ENCODE peak calls at places on chromosomes 2 and 18, in eight cellular contexts. B, E, Z, P, Q, U, V and Y are unnamed samples.
A peak's percentile ranks its signal among the peaks of the same experiment; 100 is the strongest.

GRCh38 chr18:45837283-45838070 is 12.0 kb downstream of the SIGLEC15 start:
- DNase-seq in E (peak; percentile 77), U (peak; percentile 57), P (peak; percentile 90), Z (peak; percentile 89), V (peak; percentile 86), B (no peak), Q (peak; percentile 38), Y (no peak)

GRCh38 chr2:85875613-85876012 is 13.2 kb downstream of the ST3GAL5 start:
- DNase-seq in V (no peak), Z (peak; percentile 15), U (no peak), P (peak; percentile 17), Q (no peak), B (no peak), E (no peak), Y (no peak)

GRCh38 chr2:54524236-54524991 is 68.3 kb downstream of the SPTBN1 start:
- DNase-seq in Z (peak; percentile 39), Q (no peak), U (peak; percentile 74), P (no peak), E (no peak), B (no peak), V (peak; percentile 57), Y (peak; percentile 53)

GRCh38 chr2:128374711-128375413 is 56.2 kb upstream of the HS6ST1 start:
- DNase-seq in U (no peak), Q (no peak), P (no peak), Z (no peak), B (no peak), E (no peak), V (peak; percentile 41), Y (no peak)

GRCh38 chr2:85053802-85054201 is 79.4 kb upstream of the TCF7L1 start:
- DNase-seq in U (peak; percentile 53), Q (no peak), V (peak; percentile 75), P (no peak), B (no peak), Z (no peak), E (peak; percentile 68), Y (no peak)

GRCh38 chr2:241254904-241255351 is 60.5 kb downstream of the HDLBP start:
- DNase-seq in Z (no peak), Q (no peak), U (no peak), E (no peak), V (no peak), P (no peak), B (no peak), Y (no peak)

GRCh38 chr18:4063545-4063944 is 391.6 kb downstream of the DLGAP1 start:
- DNase-seq in Z (peak; percentile 54), B (no peak), P (no peak), E (no peak), U (no peak), V (no peak), Q (no peak), Y (no peak)

GRCh38 chr2:25301453-25302352 is 40.0 kb downstream of the DNMT3A start:
- DNase-seq in E (no peak), U (no peak), V (no peak), Q (no peak), P (no peak), Z (no peak), B (no peak), Y (no peak)

GRCh38 chr18:23227729-23228075 is 92.4 kb downstream of the CABLES1 start:
- DNase-seq in Z (no peak), Q (no peak), V (no peak), E (no peak), B (no peak), U (no peak), P (no peak), Y (no peak)

GRCh38 chr18:23226386-23226785 is 91.1 kb downstream of the CABLES1 start:
- DNase-seq in P (no peak), Q (no peak), V (no peak), U (no peak), B (no peak), E (no peak), Z (no peak), Y (no peak)

GRCh38 chr18:23229472-23229871 is 94.2 kb downstream of the CABLES1 start:
- DNase-seq in B (no peak), U (no peak), P (no peak), Z (no peak), V (no peak), E (no peak), Q (no peak), Y (no peak)

GRCh38 chr18:23226930-23227728 is 91.8 kb downstream of the CABLES1 start:
- DNase-seq in B (no peak), U (no peak), Q (no peak), V (peak; percentile 46), P (no peak), E (no peak), Z (no peak), Y (peak; percentile 52)

GRCh38 chr18:23228102-23229051 is 93.1 kb downstream of the CABLES1 start:
- DNase-seq in Z (no peak), Q (no peak), U (no peak), E (no peak), B (no peak), V (no peak), P (no peak), Y (no peak)
- H3K4me1 ChIP-seq in Z (peaks cover 17% of the 10 kb centered on the region), Q (no peaks in the 10 kb centered on the region), U (peaks cover 13% of the 10 kb centered on the region), E (no peaks in the 10 kb centered on the region), B (peaks cover 11% of the 10 kb centered on the region), V (peaks cover 31% of the 10 kb centered on the region), P (no peaks in the 10 kb centered on the region), Y (peaks cover 6% of the 10 kb centered on the region)

GRCh38 chr2:177264539-177265385 is at the start of gene NFE2L2:
- DNase-seq in E (peak; percentile 96), U (peak; percentile 89), Q (peak; percentile 83), P (peak; percentile 89), Z (peak; percentile 78), V (peak; percentile 95), B (peak; percentile 86), Y (peak; percentile 90)

GRCh38 chr2:177263451-177264208 is 897 bp downstream of the NFE2L2 start:
- DNase-seq in V (peak; percentile 99), U (peak; percentile 99), E (peak; percentile 100), P (peak; percentile 96), Z (peak; percentile 93), Q (peak; percentile 93), B (peak; percentile 90), Y (peak; percentile 98)

GRCh38 chr2:177265834-177266817 is 1.6 kb upstream of the NFE2L2 start:
- DNase-seq in Q (no peak), E (no peak), P (no peak), B (no peak), V (peak; percentile 48), U (no peak), Z (no peak), Y (no peak)

GRCh38 chr2:177264209-177264538 is 353 bp downstream of the NFE2L2 start:
- DNase-seq in P (no peak), V (peak; percentile 64), Z (no peak), E (peak; percentile 73), U (peak; percentile 53), Q (peak; percentile 36), B (no peak), Y (peak; percentile 44)

DNA sequence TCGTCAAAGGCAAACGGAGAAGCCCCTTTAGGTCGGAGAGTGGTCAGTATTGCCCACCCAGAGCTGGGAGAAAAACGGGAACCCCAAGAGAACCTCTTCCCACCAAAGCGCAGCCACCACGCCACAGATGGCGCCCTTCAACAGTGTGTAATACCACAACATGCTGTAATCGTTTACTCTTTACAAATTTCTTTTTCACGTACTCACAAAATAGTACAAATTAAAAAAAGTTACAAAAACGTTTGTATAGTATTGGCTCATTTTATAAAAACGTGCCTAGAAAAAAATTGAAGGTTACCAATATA is 811 bp upstream of the NFE2L2 start:
- DNase-seq in B (no peak), Q (peak; percentile 47), P (no peak), Z (peak; percentile 48), U (no peak), E (no peak), V (no peak), Y (no peak)
- TF ChIP-seq CTCF in B (peak; percentile 29), Q (peak; percentile 32), P (peak; percentile 57), Z (peak; percentile 51), U (no peak), E (no peak), V (peak; percentile 47), Y (no peak)

GRCh38 chr2:119768731-119769130 is 9.0 kb downstream of the PTPN4 start:
- DNase-seq in E (no peak), Q (no peak), V (no peak), P (no peak), U (no peak), Z (no peak), B (no peak), Y (no peak)

GRCh38 chr2:119769645-119770044 is 9.9 kb downstream of the PTPN4 start:
- DNase-seq in U (no peak), Z (no peak), V (no peak), P (no peak), Q (no peak), E (no peak), B (no peak), Y (no peak)

GRCh38 chr2:119764832-119765231 is 5.1 kb downstream of the PTPN4 start:
- DNase-seq in V (no peak), P (no peak), B (no peak), Z (no peak), U (no peak), Q (no peak), E (no peak), Y (no peak)

GRCh38 chr2:119766944-119767343 is 7.2 kb downstream of the PTPN4 start:
- DNase-seq in Q (no peak), Z (peak; percentile 45), U (no peak), P (no peak), E (no peak), B (no peak), V (no peak), Y (no peak)

DNA sequence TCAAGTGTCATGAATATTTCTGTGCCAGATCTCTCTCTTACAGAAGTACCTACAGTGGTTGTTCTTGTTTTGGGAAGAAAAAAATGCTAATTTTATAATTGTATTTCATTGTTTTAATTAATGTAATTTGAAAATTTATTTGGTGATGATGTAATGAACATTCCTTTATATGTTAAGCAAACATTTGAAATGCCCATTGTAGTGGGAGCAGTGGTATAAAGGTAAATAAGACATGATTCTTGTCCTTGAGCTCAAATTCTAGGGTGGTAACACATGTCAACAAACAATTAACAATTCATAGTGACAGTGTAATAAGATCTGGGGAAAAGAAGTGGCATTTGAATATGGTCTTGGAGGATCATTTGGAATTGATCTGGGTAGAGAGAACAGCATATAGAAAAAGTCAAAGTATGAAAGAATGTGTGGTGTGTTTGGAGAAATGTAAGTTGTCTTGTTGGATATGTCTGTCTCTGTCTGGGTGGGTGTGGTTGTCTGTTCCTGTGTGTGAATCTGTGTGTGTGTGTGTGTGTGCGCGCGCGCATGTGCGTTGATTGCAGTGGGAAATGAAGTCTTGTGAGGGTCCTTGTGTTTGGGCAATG is 5.8 kb downstream of the PTPN4 start:
- DNase-seq in B (no peak), Q (no peak), V (no peak), E (no peak), Z (no peak), P (no peak), U (no peak), Y (no peak)
- H3K4me1 ChIP-seq in B (peaks cover 46% of the 10 kb centered on the region), Q (no peaks in the 10 kb centered on the region), V (peaks cover 12% of the 10 kb centered on the region), E (peaks cover 10% of the 10 kb centered on the region), Z (peaks cover 54% of the 10 kb centered on the region), P (peaks cover 5% of the 10 kb centered on the region), U (peaks cover 7% of the 10 kb centered on the region), Y (peaks cover 3% of the 10 kb centered on the region)

GRCh38 chr2:96359310-96359709 is 23.7 kb downstream of the NCAPH start:
- DNase-seq in V (no peak), Q (no peak), P (peak; percentile 61), B (peak; percentile 25), E (no peak), Z (no peak), U (peak; percentile 26), Y (no peak)

GRCh38 chr2:96356889-96357288 is 21.3 kb downstream of the NCAPH start:
- DNase-seq in P (no peak), V (no peak), E (no peak), Q (no peak), B (no peak), Z (no peak), U (peak; percentile 22), Y (no peak)

GRCh38 chr2:96353606-96354095 is 18.1 kb downstream of the NCAPH start:
- DNase-seq in Q (no peak), U (no peak), B (no peak), V (no peak), P (no peak), E (no peak), Z (no peak), Y (no peak)

GRCh38 chr2:96353032-96353561 is 17.5 kb downstream of the NCAPH start:
- DNase-seq in E (peak; percentile 35), Z (no peak), V (no peak), P (no peak), Q (peak; percentile 80), U (peak; percentile 59), B (no peak), Y (no peak)

DNA sequence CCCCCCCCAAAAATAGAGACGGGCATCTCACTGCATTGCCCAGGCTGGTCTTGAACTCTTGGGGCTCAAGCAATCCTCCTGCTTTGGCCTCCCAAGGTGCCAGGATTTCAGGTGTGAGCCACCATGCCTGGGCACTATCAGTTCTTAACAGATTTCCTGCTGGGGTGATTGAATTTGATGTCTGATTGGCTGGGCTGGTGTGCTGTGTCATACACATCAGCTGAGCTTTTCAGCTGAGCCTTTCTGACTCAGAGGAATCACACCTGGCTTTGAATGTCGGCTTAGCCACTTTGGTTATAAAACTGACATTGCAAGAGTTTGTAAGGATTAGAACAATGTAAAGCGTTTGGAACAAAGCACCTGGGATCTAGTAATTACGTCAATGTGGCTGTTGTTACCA is 18.9 kb downstream of the NCAPH start:
- DNase-seq in Q (no peak), U (no peak), E (no peak), V (no peak), Z (no peak), P (peak; percentile 50), B (no peak), Y (no peak)
- TF ChIP-seq CTCF in Q (no peak), U (no peak), E (no peak), V (no peak), Z (no peak), P (no peak), B (no peak), Y (no peak)